ENCODE peak calls at places on chromosome 5, in seven cellular contexts. T is kidney epithelial cell; W is brain microvascular endothelial cell; Z is CD8-positive, alpha-beta T cell; N is MM.1S; L is heart right ventricle; B is BJ. D is an unnamed sample.

GRCh38 chr5:65142511-65143011 is 339.2 kb downstream of the ADAMTS6 start:
- DNase-seq in T (peak), W (peak), Z (no peak), N (no peak), L (no peak), B (peak), D (peak)

GRCh38 chr5:102483736-102484135 is 15.1 kb downstream of the SLCO6A1 start:
- DNase-seq in T (no peak), W (no peak), Z (no peak), N (peak), L (no peak), B (no peak), D (no peak)

GRCh38 chr5:21391506-21391905 is 1403.5 kb upstream of the CDH18 start:
- DNase-seq in T (peak), W (peak), Z (no peak), N (peak), L (no peak), B (no peak), D (no peak)

GRCh38 chr5:372911-373709 is 51.6 kb downstream of the AHRR start:
- DNase-seq in T (no peak), W (no peak), Z (no peak), N (no peak), L (no peak), B (no peak), D (peak)

GRCh38 chr5:23208959-23209431 is 298.4 kb upstream of the PRDM9 start:
- DNase-seq in T (peak), W (peak), Z (no peak), N (peak), L (no peak), B (no peak), D (peak)

GRCh38 chr5:66209350-66209749 is 65.2 kb downstream of the SREK1 start:
- DNase-seq in T (peak), W (no peak), Z (no peak), N (no peak), L (no peak), B (no peak), D (peak)

GRCh38 chr5:10018670-10019069 is 231.0 kb downstream of the ATPSCKMT start:
- DNase-seq in T (peak), W (peak), Z (no peak), N (no peak), L (no peak), B (peak), D (peak)

GRCh38 chr5:54663876-54664275 is 146.3 kb downstream of the SNX18 start:
- DNase-seq in T (peak), W (peak), Z (no peak), N (no peak), L (peak), B (peak), D (peak)

GRCh38 chr5:100430268-100430900 is 104.8 kb upstream of the FAM174A start:
- DNase-seq in T (no peak), W (peak), Z (peak), N (peak), L (peak), B (no peak), D (no peak)

GRCh38 chr5:132386644-132387286 is 17.3 kb downstream of the SLC22A5 start:
- DNase-seq in T (no peak), W (peak), Z (peak), N (peak), L (peak), B (no peak), D (peak)

DNA sequence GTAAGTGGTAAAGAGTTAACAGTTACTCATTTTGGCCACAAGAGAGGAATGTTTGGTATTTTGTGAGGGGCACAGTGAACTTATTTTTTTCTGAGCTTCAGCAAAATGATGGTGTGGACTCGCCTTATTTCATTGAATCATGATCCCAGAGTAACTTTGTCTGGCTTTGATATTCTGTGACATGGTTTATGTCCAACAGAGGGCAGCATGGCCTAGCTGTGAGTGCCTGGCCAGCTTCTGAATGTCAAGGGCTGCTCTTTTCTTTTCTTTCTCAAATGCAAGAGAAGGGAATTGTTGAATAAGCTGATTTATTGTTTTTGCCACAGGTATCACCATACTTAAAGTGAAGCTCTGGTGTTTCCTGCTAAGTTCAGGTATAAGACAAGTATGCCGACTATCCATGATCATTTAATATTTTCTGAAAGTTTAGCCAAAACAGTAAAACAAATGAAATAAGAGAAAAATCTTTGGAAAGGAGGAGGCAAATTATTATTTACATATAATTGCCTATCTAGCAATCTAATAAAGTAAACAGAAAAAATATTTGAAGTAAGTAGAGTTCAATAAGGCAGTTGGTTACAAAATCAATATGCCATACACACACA is 31.7 kb downstream of the MRPL22 start:
- DNase-seq in T (no peak), W (peak), Z (no peak), N (peak), L (no peak), B (no peak), D (peak)
- TF ChIP-seq CTCF in T (peak), W (peak), Z (no peak), N (peak), L (peak), B (peak), D (peak)

DNA sequence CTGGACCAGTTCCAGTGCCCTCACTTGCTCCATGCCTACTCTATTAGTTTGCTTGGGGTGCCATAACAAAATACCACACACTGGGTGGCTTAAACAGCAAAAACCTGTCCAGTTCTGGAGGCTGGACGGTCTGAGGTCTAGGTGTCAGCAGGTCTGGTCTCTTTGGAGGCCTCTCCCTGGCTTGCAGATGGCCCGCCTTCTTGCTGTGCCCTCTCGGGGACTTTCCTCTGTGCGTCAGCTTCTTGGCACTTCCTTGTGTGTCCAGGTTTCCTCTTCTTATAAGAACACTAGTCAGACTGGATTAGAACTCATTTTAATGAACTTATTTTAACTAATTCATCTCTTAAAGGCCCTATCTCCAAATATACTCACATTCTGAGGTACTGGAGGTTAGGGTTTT is 97.2 kb downstream of the CARTPT start:
- DNase-seq in T (no peak), W (no peak), Z (no peak), N (no peak), L (no peak), B (no peak), D (no peak)
- H3K4me3 ChIP-seq in T (no peak), W (no peak), Z (no peak), N (no peak), L (no peak), B (no peak), D (no peak)

GRCh38 chr5:115166744-115167393 is 2.8 kb downstream of the TRIM36 start:
- DNase-seq in T (no peak), W (no peak), Z (no peak), N (no peak), L (no peak), B (no peak), D (no peak)

GRCh38 chr5:115170924-115171510 is 1.3 kb upstream of the TRIM36 start:
- DNase-seq in T (no peak), W (no peak), Z (no peak), N (no peak), L (no peak), B (no peak), D (no peak)

GRCh38 chr5:115168829-115169391 is 798 bp downstream of the TRIM36 start:
- DNase-seq in T (no peak), W (no peak), Z (no peak), N (peak), L (no peak), B (no peak), D (no peak)

GRCh38 chr5:115170128-115170923 is 618 bp upstream of the TRIM36 start:
- DNase-seq in T (no peak), W (no peak), Z (no peak), N (peak), L (no peak), B (no peak), D (no peak)

GRCh38 chr5:115169392-115170127 is at the start of gene TRIM36:
- DNase-seq in T (peak), W (peak), Z (peak), N (peak), L (peak), B (peak), D (peak)
- TF ChIP-seq CTCF in T (no peak), W (peak), Z (no peak), N (peak), L (peak), B (peak), D (no peak)

DNA sequence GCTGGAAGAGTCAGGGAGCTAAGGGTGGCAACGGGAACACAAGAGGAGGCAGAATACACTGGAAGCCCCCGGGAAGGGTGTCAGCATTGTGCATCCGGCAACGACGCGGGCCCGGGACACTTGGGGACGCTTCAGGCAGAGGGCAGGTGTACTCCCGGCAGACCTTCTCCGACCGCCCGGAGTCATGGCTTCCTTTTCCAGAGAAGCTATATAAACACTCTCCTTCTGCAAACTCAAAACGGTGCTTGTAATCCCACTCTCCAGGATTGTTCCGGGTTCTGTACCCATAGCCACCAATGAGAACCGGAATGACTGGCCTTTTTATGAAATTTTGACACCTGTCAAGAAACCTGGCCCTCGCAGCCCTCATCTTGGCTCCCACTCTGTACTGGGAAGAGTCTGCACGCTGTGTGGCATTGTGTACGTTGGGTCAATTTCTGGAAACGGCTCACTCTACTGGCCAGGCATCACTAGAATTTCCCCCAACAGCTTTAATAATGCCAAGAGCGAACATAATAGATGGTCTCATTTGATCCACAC is 462 bp upstream of the MCC start:
- DNase-seq in T (no peak), W (peak), Z (no peak), N (no peak), L (no peak), B (no peak), D (no peak)
- H3K4me3 ChIP-seq in T (peak), W (peak), Z (peak), N (peak), L (peak), B (peak), D (peak)

GRCh38 chr5:43401827-43402226 is 10.4 kb downstream of the CCL28 start:
- DNase-seq in T (no peak), W (no peak), Z (no peak), N (no peak), L (no peak), B (no peak), D (peak)
- TF ChIP-seq CTCF in T (peak), W (peak), Z (no peak), N (peak), L (no peak), B (peak), D (peak)

GRCh38 chr5:134891473-134891872 is 13.5 kb upstream of the PCBD2 start:
- DNase-seq in T (no peak), W (no peak), Z (no peak), N (no peak), L (no peak), B (no peak), D (no peak)

GRCh38 chr5:134892282-134892681 is 12.6 kb upstream of the PCBD2 start:
- DNase-seq in T (no peak), W (no peak), Z (no peak), N (no peak), L (no peak), B (no peak), D (no peak)

GRCh38 chr5:134887593-134888159 is 13.5 kb downstream of the TXNDC15 start:
- DNase-seq in T (no peak), W (no peak), Z (no peak), N (no peak), L (no peak), B (no peak), D (no peak)

GRCh38 chr5:134892926-134893325 is 12.0 kb upstream of the PCBD2 start:
- DNase-seq in T (no peak), W (no peak), Z (no peak), N (no peak), L (no peak), B (no peak), D (no peak)

GRCh38 chr5:134889335-134889734 is 15.2 kb downstream of the TXNDC15 start:
- DNase-seq in T (no peak), W (no peak), Z (no peak), N (no peak), L (no peak), B (no peak), D (no peak)
- H3K4me3 ChIP-seq in T (no peak), W (no peak), Z (no peak), N (no peak), L (no peak), B (no peak), D (no peak)

GRCh38 chr5:30413540-30413939 is 779.9 kb upstream of the CDH6 start:
- DNase-seq in T (no peak), W (no peak), Z (no peak), N (no peak), L (no peak), B (no peak), D (no peak)
- TF ChIP-seq CTCF in T (peak), W (peak), Z (no peak), N (no peak), L (no peak), B (no peak), D (no peak)

GRCh38 chr5:131280417-131280816 is 16.6 kb downstream of the CDC42SE2 start:
- DNase-seq in T (no peak), W (no peak), Z (no peak), N (no peak), L (no peak), B (no peak), D (no peak)
- H3K4me3 ChIP-seq in T (no peak), W (no peak), Z (peak), N (peak), L (no peak), B (no peak), D (no peak)

GRCh38 chr5:139711067-139711851 is 63.1 kb downstream of the CXXC5 start:
- DNase-seq in T (no peak), W (no peak), Z (peak), N (peak), L (peak), B (no peak), D (no peak)
- TF ChIP-seq CTCF in T (peak), W (peak), Z (no peak), N (peak), L (peak), B (peak), D (peak)

GRCh38 chr5:128084228-128085167 is 932 bp downstream of the SLC12A2 start:
- DNase-seq in T (no peak), W (no peak), Z (peak), N (peak), L (peak), B (no peak), D (peak)

GRCh38 chr5:128082551-128083032 is 974 bp upstream of the SLC12A2 start:
- DNase-seq in T (no peak), W (no peak), Z (no peak), N (no peak), L (no peak), B (no peak), D (no peak)

GRCh38 chr5:128083811-128084227 is 253 bp downstream of the SLC12A2 start:
- DNase-seq in T (no peak), W (no peak), Z (peak), N (no peak), L (no peak), B (no peak), D (peak)

GRCh38 chr5:128083033-128083810 is at the start of gene SLC12A2:
- DNase-seq in T (peak), W (peak), Z (peak), N (peak), L (peak), B (peak), D (peak)

GRCh38 chr5:128085413-128085812 is 1.8 kb downstream of the SLC12A2 start:
- DNase-seq in T (no peak), W (no peak), Z (no peak), N (no peak), L (no peak), B (no peak), D (no peak)
- H3K4me3 ChIP-seq in T (peak), W (peak), Z (no peak), N (peak), L (peak), B (peak), D (peak)